ENCODE peak calls at places on chromosomes 2 and 18, in seven cellular contexts. A is EH; W is NCI-H1694 treated with DMSO at 0.1 percent for 48 hours; L is Karpas-422; V is activated CD4-positive, CD25-positive, alpha-beta regulatory T cell; K is SK-N-MC; G is HL-60. M is an unnamed sample.

GRCh38 chr18:39627936-39628335 is 2062.3 kb upstream of the CELF4 start:
- DNase-seq in K (no peak), G (no peak), A (no peak), W (no peak), V (no peak), L (no peak), M (no peak)

GRCh38 chr2:30385327-30385726 is 61.7 kb upstream of the LCLAT1 start:
- DNase-seq in G (no peak), K (no peak), W (no peak), A (peak), V (no peak), L (no peak), M (no peak)

GRCh38 chr18:51032193-51032592 is 2.2 kb downstream of the SMAD4 start:
- DNase-seq in L (peak), V (no peak), K (no peak), W (no peak), G (no peak), A (no peak), M (no peak)

GRCh38 chr18:23765931-23766330 is 76.7 kb downstream of the LAMA3 start:
- DNase-seq in W (no peak), V (no peak), G (no peak), L (no peak), A (no peak), K (no peak), M (no peak)

GRCh38 chr2:12106440-12107080 is 360.1 kb downstream of the LPIN1 start:
- DNase-seq in K (no peak), W (no peak), L (no peak), V (no peak), A (peak), G (no peak), M (no peak)

GRCh38 chr2:36597003-36597531 is 901 bp downstream of the FEZ2 start:
- DNase-seq in V (no peak), A (no peak), G (no peak), W (no peak), K (no peak), L (no peak), M (no peak)

GRCh38 chr2:13858626-13859025 is 773.9 kb upstream of the LRATD1 start:
- DNase-seq in L (no peak), V (no peak), W (no peak), G (no peak), A (no peak), K (no peak), M (no peak)

GRCh38 chr2:60508307-60508706 is 45.1 kb downstream of the BCL11A start:
- DNase-seq in K (no peak), A (no peak), W (no peak), L (no peak), G (no peak), V (no peak), M (no peak)

GRCh38 chr2:212034841-212035585 is 503.6 kb downstream of the ERBB4 start:
- DNase-seq in A (no peak), K (no peak), G (no peak), W (no peak), V (no peak), L (no peak), M (no peak)

GRCh38 chr18:21741511-21742322 is 1.1 kb downstream of the MIB1 start:
- DNase-seq in W (no peak), K (no peak), G (peak), L (peak), A (peak), V (no peak), M (peak)

GRCh38 chr2:64975232-64975791 is 13.9 kb upstream of the SLC1A4 start:
- DNase-seq in A (peak), V (no peak), L (no peak), W (no peak), G (no peak), K (no peak), M (no peak)

GRCh38 chr18:62942578-62942977 is 227.2 kb downstream of the PHLPP1 start:
- DNase-seq in K (no peak), A (no peak), W (peak), L (no peak), G (no peak), V (no peak), M (no peak)

GRCh38 chr2:30897539-30897938 is 90.3 kb upstream of the CAPN13 start:
- DNase-seq in A (no peak), G (no peak), L (no peak), V (no peak), K (no peak), W (no peak), M (no peak)

GRCh38 chr2:42568431-42569115 is at the start of gene MTA3:
- DNase-seq in G (peak), V (peak), L (peak), W (no peak), K (no peak), A (peak), M (peak)